ENCODE peak calls at places on chromosomes 7 and 10, in seven cellular contexts. M is AG10803; B is colonic mucosa; Q is ovary; N is heart left ventricle; J is CD8-positive, alpha-beta T cell; G is A549. U is an unnamed sample.

GRCh38 chr10:101244321-101245050 is 15.2 kb upstream of the LBX1 start:
- DNase-seq in M (peak; percentile 71), B (no peak), Q (no peak), N (no peak), J (no peak), G (peak; percentile 60), U (no peak)

GRCh38 chr10:68598978-68599753 is 39.0 kb downstream of the TET1 start:
- DNase-seq in M (peak; percentile 87), B (peak; percentile 32), Q (peak; percentile 37), N (peak; percentile 51), J (no peak), G (no peak), U (no peak)

GRCh38 chr10:1661416-1661815 is 75.9 kb downstream of the ADARB2 start:
- DNase-seq in M (no peak), B (no peak), Q (no peak), N (no peak), J (no peak), G (no peak), U (no peak)

GRCh38 chr10:111885919-111886318 is 297.6 kb downstream of the GPAM start:
- DNase-seq in M (no peak), B (no peak), Q (no peak), N (no peak), J (no peak), G (no peak), U (no peak)

GRCh38 chr7:95066736-95067530 is 159.5 kb downstream of the PPP1R9A start:
- DNase-seq in M (no peak), B (no peak), Q (no peak), N (no peak), J (no peak), G (peak; percentile 36), U (no peak)

GRCh38 chr10:44352316-44353127 is 32.4 kb downstream of the CXCL12 start:
- DNase-seq in M (peak; percentile 64), B (peak; percentile 39), Q (no peak), N (peak; percentile 64), J (no peak), G (no peak), U (no peak)

GRCh38 chr7:51045319-51046102 is 262.8 kb upstream of the GRB10 start:
- DNase-seq in M (peak; percentile 81), B (no peak), Q (no peak), N (no peak), J (no peak), G (peak; percentile 49), U (no peak)

GRCh38 chr7:322111-322671 is 32.2 kb downstream of the FOXL3 start:
- DNase-seq in M (peak; percentile 7), B (peak; percentile 92), Q (peak; percentile 76), N (peak; percentile 56), J (peak; percentile 86), G (peak; percentile 49), U (no peak)

DNA sequence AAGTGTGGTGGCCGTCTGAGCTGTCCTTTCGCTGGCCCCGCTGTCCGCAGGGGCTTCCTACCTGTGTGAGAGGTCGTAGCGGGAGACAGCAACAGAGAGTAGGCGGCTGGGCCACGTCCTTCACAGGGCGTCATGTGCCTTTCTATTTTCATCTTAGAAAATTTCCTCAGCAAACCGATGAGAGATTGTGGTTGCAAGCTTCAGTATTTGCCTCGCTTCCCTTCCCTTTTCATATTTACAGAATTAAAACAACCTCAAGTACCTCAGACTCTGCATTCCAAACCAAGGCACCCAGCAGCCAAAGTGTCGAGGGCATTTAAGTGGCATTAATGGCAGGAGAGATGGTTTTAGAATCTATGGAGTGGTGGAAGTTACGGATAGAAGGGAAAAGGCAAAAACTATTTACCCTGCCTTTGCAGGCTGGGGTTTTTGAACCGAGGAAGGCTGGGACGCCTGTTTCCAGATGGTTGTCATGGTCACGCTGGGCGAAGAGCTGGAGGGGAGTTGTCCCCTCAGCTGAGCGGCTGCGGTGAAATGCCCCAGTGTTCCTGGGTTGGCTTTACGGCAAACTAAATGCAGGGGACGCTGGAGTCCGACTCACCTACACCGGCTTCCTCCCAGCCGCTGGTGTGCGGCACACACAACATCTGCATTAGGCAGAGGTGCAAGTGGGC is 41.9 kb downstream of the WIPI2 start:
- DNase-seq in M (no peak), B (no peak), Q (no peak), N (no peak), J (no peak), G (no peak), U (peak; percentile 89)
- H3K4me3 ChIP-seq in M (no peak overlapping the region), B (no peak overlapping the region), Q (no peak overlapping the region), N (no peak overlapping the region), J (no peak overlapping the region), G (no peak overlapping the region), U (peak overlapping the region; percentile 12)

GRCh38 chr7:36880108-36880507 is 155.8 kb upstream of the AOAH start:
- DNase-seq in M (no peak), B (no peak), Q (no peak), N (no peak), J (no peak), G (no peak), U (no peak)
- TF ChIP-seq CTCF in M (no peak), B (no peak), Q (no peak), N (no peak), J (no peak), G (no peak), U (no peak)

GRCh38 chr7:42914009-42914725 is 2.3 kb upstream of the C7orf25 start:
- DNase-seq in M (peak; percentile 80), B (no peak), Q (peak; percentile 35), N (no peak), J (no peak), G (no peak), U (no peak)
- H3K4me3 ChIP-seq in M (no peak overlapping the region), B (no peak overlapping the region), Q (no peak overlapping the region), N (no peak overlapping the region), J (no peak overlapping the region), G (no peak overlapping the region), U (no peak overlapping the region)

DNA sequence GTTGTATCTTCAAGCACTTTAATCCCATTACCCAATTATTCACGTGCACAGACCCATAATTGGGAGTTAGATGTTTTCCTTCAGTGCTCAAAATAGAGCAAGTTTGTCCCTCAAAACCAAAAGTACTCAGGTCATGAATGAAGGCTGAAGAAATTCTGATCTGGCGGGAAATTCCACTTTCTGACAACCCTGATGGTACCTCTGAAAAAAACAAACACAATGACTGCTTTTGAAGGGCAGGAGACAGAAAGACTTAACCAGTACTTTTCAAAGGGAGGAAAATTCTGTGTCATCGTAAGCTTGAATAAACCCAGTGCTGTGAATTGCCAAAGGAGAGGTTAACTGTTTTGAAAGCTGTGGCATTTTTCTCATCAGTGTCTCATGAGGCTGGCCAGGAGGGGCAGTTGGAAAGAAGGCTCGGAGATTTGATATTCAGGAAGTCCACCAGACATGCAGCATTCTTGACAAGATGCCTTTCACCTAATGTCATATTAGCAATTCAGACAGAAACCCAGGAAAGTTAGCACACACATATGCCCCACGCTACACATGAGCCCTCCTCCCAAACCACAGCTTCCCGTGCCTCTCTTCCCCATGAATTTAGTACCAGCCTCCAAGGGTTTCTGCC is 347.0 kb downstream of the KCNMA1 start:
- DNase-seq in M (peak; percentile 98), B (no peak), Q (no peak), N (no peak), J (no peak), G (peak; percentile 25), U (no peak)
- TF ChIP-seq CTCF in M (peak; percentile 9), B (no peak), Q (no peak), N (no peak), J (no peak), G (no peak), U (no peak)

DNA sequence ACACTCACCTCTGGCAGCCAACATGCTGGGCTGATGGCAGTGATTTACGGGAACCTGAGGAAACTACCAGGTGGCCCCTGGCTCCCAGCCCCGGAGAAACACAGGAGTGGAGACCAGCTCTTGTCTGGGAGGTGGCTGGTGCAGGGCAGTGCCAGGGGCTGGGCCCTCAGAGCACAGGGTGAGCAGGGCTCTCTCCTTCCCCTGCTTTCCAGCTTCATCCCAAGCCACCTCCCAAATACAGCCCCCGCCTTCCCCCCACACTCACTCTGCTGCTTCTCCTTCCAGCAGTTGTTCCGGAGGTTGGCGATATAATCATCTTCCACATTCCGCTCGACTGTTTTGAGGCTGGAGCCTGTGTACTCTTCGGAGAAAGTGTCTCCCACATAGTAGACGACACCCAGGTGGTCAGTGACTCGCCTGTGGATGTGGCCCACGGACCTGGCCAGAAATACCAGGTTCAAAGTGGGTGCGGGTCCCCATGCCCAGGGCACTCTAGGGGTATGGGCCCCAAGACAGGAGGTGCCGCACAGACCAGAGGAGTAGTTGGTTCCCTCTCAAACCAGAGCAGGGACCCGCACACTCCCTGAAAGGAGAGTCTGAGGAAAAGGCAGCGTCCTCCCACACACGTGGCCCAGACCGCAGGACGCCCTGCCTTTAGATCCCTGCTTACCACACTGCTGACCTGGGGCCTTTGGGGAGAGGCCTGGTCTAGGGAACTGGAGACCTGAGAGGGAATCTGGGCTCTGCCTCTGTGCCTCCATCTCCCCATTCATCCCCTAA is 18.3 kb downstream of the DNAJB12 start:
- DNase-seq in M (no peak), B (no peak), Q (peak; percentile 69), N (no peak), J (no peak), G (no peak), U (no peak)
- H3K4me3 ChIP-seq in M (no peak overlapping the region), B (no peak overlapping the region), Q (no peak overlapping the region), N (no peak overlapping the region), J (no peak overlapping the region), G (no peak overlapping the region), U (no peak overlapping the region)

GRCh38 chr10:30186371-30186875 is 127.0 kb upstream of the JCAD start:
- DNase-seq in M (peak; percentile 8), B (no peak), Q (no peak), N (peak; percentile 38), J (no peak), G (no peak), U (no peak)
- TF ChIP-seq CTCF in M (peak; percentile 30), B (no peak), Q (no peak), N (no peak), J (no peak), G (peak; percentile 19), U (peak; percentile 5)

DNA sequence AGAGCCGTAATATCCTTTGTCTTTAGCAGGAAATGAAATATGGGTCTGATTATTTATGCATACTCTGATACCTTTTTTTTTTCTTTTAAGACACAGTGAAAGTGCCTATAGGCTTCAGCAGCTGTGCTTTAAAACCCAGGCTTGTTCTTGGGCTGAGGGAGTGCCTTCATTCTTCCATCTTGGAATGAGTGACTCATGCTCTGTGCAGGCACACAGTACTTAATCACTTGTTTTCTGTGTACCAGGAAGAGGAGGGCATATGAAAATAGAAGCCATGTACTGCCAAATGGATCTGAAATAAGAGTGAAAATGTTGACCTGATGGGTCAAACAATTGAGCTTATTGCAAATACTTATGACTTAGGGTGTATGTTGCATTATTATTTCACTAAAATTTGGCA is 12.0 kb downstream of the INPP5F start:
- DNase-seq in M (peak; percentile 80), B (peak; percentile 40), Q (no peak), N (no peak), J (no peak), G (peak; percentile 94), U (no peak)
- H3K4me3 ChIP-seq in M (no peak overlapping the region), B (no peak overlapping the region), Q (no peak overlapping the region), N (no peak overlapping the region), J (no peak overlapping the region), G (no peak overlapping the region), U (no peak overlapping the region)